ENCODE peak calls at places on chromosomes 11 and 22, in eight cellular contexts. X is activated CD4-positive, alpha-beta T cell treated with anti-CD3 and anti-CD28 coated beads, Interleukin-2, amount 50 U/mL, for 48 hours; W is uterus; A is stimulated activated CD8-positive, alpha-beta memory T cell treated with anti-CD3 and anti-CD28 coated beads, Interleukin-7, amount 100 ng/mL, for 1 hour; V is ovary; Q is EL; H is RPMI7951; N is DMS153. L is an unnamed sample.
A peak's percentile ranks its signal among the peaks of the same experiment; 100 is the strongest.

GRCh38 chr22:37015587-37015878 is 3.7 kb downstream of the TST start:
- DNase-seq in X (no peak), W (no peak), A (no peak), V (no peak), Q (no peak), H (no peak), N (no peak), L (no peak)

GRCh38 chr11:94544582-94544831 is 786 bp downstream of the FUT4 start:
- DNase-seq in X (no peak), W (no peak), A (no peak), V (no peak), Q (no peak), H (no peak), N (no peak), L (no peak)

GRCh38 chr11:19889531-19889930 is 176.9 kb downstream of the NAV2 start:
- DNase-seq in X (no peak), W (no peak), A (no peak), V (no peak), Q (peak; percentile 58), H (peak; percentile 25), N (no peak), L (no peak)

GRCh38 chr11:13448876-13449275 is 14.1 kb downstream of the BTBD10 start:
- DNase-seq in X (no peak), W (no peak), A (no peak), V (no peak), Q (no peak), H (no peak), N (no peak), L (no peak)

GRCh38 chr11:64089915-64090810 is 54.4 kb downstream of the FLRT1 start:
- DNase-seq in X (no peak), W (no peak), A (no peak), V (no peak), Q (no peak), H (no peak), N (no peak), L (no peak)

GRCh38 chr11:106087815-106088435 is 10.5 kb downstream of the AASDHPPT start:
- DNase-seq in X (peak; percentile 43), W (peak; percentile 46), A (no peak), V (peak; percentile 13), Q (peak; percentile 45), H (peak; percentile 46), N (no peak), L (no peak)

GRCh38 chr22:20526628-20527355 is 19.4 kb downstream of the MED15 start:
- DNase-seq in X (no peak), W (no peak), A (no peak), V (no peak), Q (peak; percentile 94), H (peak; percentile 88), N (no peak), L (no peak)

GRCh38 chr22:44042822-44043221 is 18.7 kb downstream of the PARVB start:
- DNase-seq in X (no peak), W (no peak), A (no peak), V (no peak), Q (no peak), H (no peak), N (no peak), L (no peak)